ENCODE peak calls at places on chromosome 1, in ten cellular contexts. R, X, N, G, Y, V, S, L, J and K are unnamed samples.
A peak's percentile ranks its signal among the peaks of the same experiment; 100 is the strongest.

GRCh38 chr1:87878873-87879272 is 550.2 kb downstream of the LMO4 start:
- DNase-seq in R (no peak), X (no peak), N (no peak), G (no peak), Y (no peak), V (no peak), S (no peak), L (no peak), J (no peak), K (no peak)

GRCh38 chr1:42319128-42319851 is 15.7 kb downstream of the FOXJ3 start:
- DNase-seq in R (peak; percentile 84), X (no peak), N (peak; percentile 14), G (no peak), Y (no peak), V (no peak), S (no peak), L (no peak), J (no peak), K (no peak)

GRCh38 chr1:188027613-188028012 is 1198.9 kb downstream of the PLA2G4A start:
- DNase-seq in R (peak; percentile 82), X (no peak), N (peak; percentile 90), G (no peak), Y (no peak), V (no peak), S (no peak), L (no peak), J (no peak), K (no peak)

GRCh38 chr1:176529395-176529794 is 66.4 kb downstream of the PAPPA2 start:
- DNase-seq in R (no peak), X (no peak), N (no peak), G (no peak), Y (no peak), V (no peak), S (no peak), L (no peak), J (no peak), K (no peak)

GRCh38 chr1:53575141-53575947 is 116.1 kb downstream of the DMRTB1 start:
- DNase-seq in R (no peak), X (no peak), N (no peak), G (no peak), Y (no peak), V (no peak), S (no peak), L (no peak), J (no peak), K (peak; percentile 62)

GRCh38 chr1:245181123-245181522 is 26.3 kb downstream of the KIF26B start:
- DNase-seq in R (no peak), X (no peak), N (no peak), G (no peak), Y (no peak), V (no peak), S (no peak), L (no peak), J (no peak), K (no peak)

GRCh38 chr1:110477445-110477957 is 26.6 kb downstream of the PROK1 start:
- DNase-seq in R (no peak), X (no peak), N (no peak), G (no peak), Y (no peak), V (peak; percentile 45), S (peak; percentile 17), L (no peak), J (no peak), K (no peak)

GRCh38 chr1:22729921-22730320 is 19.3 kb downstream of the EPHB2 start:
- DNase-seq in R (no peak), X (no peak), N (no peak), G (no peak), Y (no peak), V (no peak), S (no peak), L (no peak), J (no peak), K (no peak)

GRCh38 chr1:38028105-38028591 is 15.6 kb downstream of the UTP11 start:
- DNase-seq in R (peak; percentile 36), X (no peak), N (peak; percentile 67), G (peak; percentile 99), Y (no peak), V (no peak), S (no peak), L (no peak), J (no peak), K (no peak)

GRCh38 chr1:94790670-94791069 is 29.5 kb upstream of the SLC44A3 start:
- DNase-seq in R (no peak), X (no peak), N (no peak), G (no peak), Y (no peak), V (no peak), S (no peak), L (no peak), J (no peak), K (no peak)

GRCh38 chr1:8871539-8871935 is 6.9 kb downstream of the ENO1 start:
- DNase-seq in R (no peak), X (no peak), N (no peak), G (peak; percentile 66), Y (no peak), V (no peak), S (no peak), L (no peak), J (no peak), K (no peak)

GRCh38 chr1:227915564-227916553 is 31.9 kb downstream of the WNT9A start:
- DNase-seq in R (no peak), X (peak; percentile 16), N (no peak), G (peak; percentile 55), Y (no peak), V (no peak), S (no peak), L (no peak), J (no peak), K (no peak)

GRCh38 chr1:62131093-62131725 is 63.4 kb upstream of the L1TD1 start:
- DNase-seq in R (peak; percentile 68), X (no peak), N (peak; percentile 58), G (peak; percentile 36), Y (peak; percentile 55), V (peak; percentile 88), S (peak; percentile 59), L (no peak), J (no peak), K (no peak)

GRCh38 chr1:171740987-171741871 is 636 bp downstream of the VAMP4 start:
- DNase-seq in R (peak; percentile 45), X (peak; percentile 31), N (peak; percentile 39), G (peak; percentile 23), Y (no peak), V (peak; percentile 39), S (peak; percentile 76), L (peak; percentile 41), J (peak; percentile 17), K (no peak)

GRCh38 chr1:84379128-84379527 is 19.2 kb upstream of the DNASE2B start:
- DNase-seq in R (peak; percentile 80), X (no peak), N (peak; percentile 64), G (no peak), Y (no peak), V (no peak), S (no peak), L (no peak), J (no peak), K (no peak)

GRCh38 chr1:44542415-44543063 is 131.7 kb downstream of the TMEM53 start:
- DNase-seq in R (no peak), X (no peak), N (no peak), G (no peak), Y (no peak), V (no peak), S (no peak), L (no peak), J (no peak), K (no peak)

GRCh38 chr1:204225841-204226745 is 12.3 kb upstream of the GOLT1A start:
- DNase-seq in R (peak; percentile 15), X (no peak), N (peak; percentile 30), G (peak; percentile 7), Y (peak; percentile 83), V (no peak), S (no peak), L (no peak), J (no peak), K (no peak)

GRCh38 chr1:82762829-82763532 is 962.2 kb downstream of the ADGRL2 start:
- DNase-seq in R (no peak), X (no peak), N (no peak), G (no peak), Y (no peak), V (no peak), S (no peak), L (no peak), J (no peak), K (no peak)